ENCODE peak calls at places on chromosomes 11 and 22, in nine cellular contexts. F, J, M, Z, D, B, T, A and O are unnamed samples.

GRCh38 chr11:102288745-102289083 is 28.6 kb upstream of the BIRC3 start:
- DNase-seq in F (no peak), J (no peak), M (no peak), Z (no peak), D (no peak), B (no peak), T (no peak), A (no peak), O (no peak)

GRCh38 chr11:1758611-1759150 is 5.0 kb downstream of the CTSD start:
- DNase-seq in F (no peak), J (no peak), M (no peak), Z (no peak), D (no peak), B (no peak), T (no peak), A (no peak), O (no peak)

GRCh38 chr11:110955797-110956196 is 243.6 kb upstream of the ARHGAP20 start:
- DNase-seq in F (no peak), J (no peak), M (no peak), Z (no peak), D (no peak), B (no peak), T (no peak), A (no peak), O (no peak)

GRCh38 chr11:35846874-35847273 is 97.0 kb upstream of the LDLRAD3 start:
- DNase-seq in F (no peak), J (no peak), M (no peak), Z (no peak), D (no peak), B (no peak), T (no peak), A (no peak), O (no peak)

GRCh38 chr22:47073101-47073500 is 310.7 kb downstream of the TBC1D22A start:
- DNase-seq in F (no peak), J (no peak), M (no peak), Z (no peak), D (no peak), B (no peak), T (no peak), A (no peak), O (no peak)

GRCh38 chr11:94909371-94909820 is 64.0 kb downstream of the CWC15 start:
- DNase-seq in F (no peak), J (peak), M (no peak), Z (no peak), D (no peak), B (no peak), T (peak), A (no peak), O (peak)

GRCh38 chr22:17780116-17780740 is 6.0 kb upstream of the BID start:
- DNase-seq in F (no peak), J (no peak), M (no peak), Z (no peak), D (no peak), B (no peak), T (no peak), A (no peak), O (no peak)

GRCh38 chr11:122756417-122756816 is 81.9 kb upstream of the CRTAM start:
- DNase-seq in F (no peak), J (no peak), M (no peak), Z (peak), D (no peak), B (peak), T (no peak), A (peak), O (peak)

GRCh38 chr22:36371920-36372319 is 15.8 kb downstream of the MYH9 start:
- DNase-seq in F (no peak), J (no peak), M (no peak), Z (no peak), D (no peak), B (no peak), T (no peak), A (no peak), O (peak)

GRCh38 chr11:131999955-132000354 is 629.5 kb downstream of the NTM start:
- DNase-seq in F (no peak), J (no peak), M (no peak), Z (no peak), D (peak), B (no peak), T (no peak), A (no peak), O (no peak)

GRCh38 chr11:63765688-63766241 is 2.8 kb downstream of the ZFTA start:
- DNase-seq in F (no peak), J (no peak), M (peak), Z (no peak), D (no peak), B (no peak), T (no peak), A (no peak), O (no peak)

GRCh38 chr11:32307921-32308320 is 127.4 kb downstream of the WT1 start:
- DNase-seq in F (no peak), J (no peak), M (no peak), Z (no peak), D (no peak), B (no peak), T (no peak), A (no peak), O (no peak)

GRCh38 chr22:39808087-39808486 is 85.5 kb downstream of the ENTHD1 start:
- DNase-seq in F (no peak), J (no peak), M (peak), Z (no peak), D (no peak), B (peak), T (peak), A (no peak), O (peak)

GRCh38 chr11:130337281-130338089 is 22.8 kb upstream of the ZBTB44 start:
- DNase-seq in F (no peak), J (no peak), M (no peak), Z (no peak), D (no peak), B (no peak), T (no peak), A (no peak), O (no peak)